ENCODE peak calls at places on chromosome 4, in ten cellular contexts. C is A549, G is fibroblast of mammary gland, T is T47D, M is activated gamma-delta T cell, A is osteocyte, D is ecto neural progenitor cell, I is fibroblast of pulmonary artery, B is hypothalamus, W is brain microvascular endothelial cell. Q is an unnamed sample.

GRCh38 chr4:184310881-184311709 is 93.4 kb upstream of the ENPP6 start:
- DNase-seq in C (no peak), G (no peak), T (no peak), M (no peak), A (no peak), D (no peak), I (no peak), B (no peak), W (no peak), Q (no peak)

GRCh38 chr4:3107271-3108185 is 33.0 kb downstream of the HTT start:
- DNase-seq in C (no peak), G (peak), T (no peak), M (no peak), A (no peak), D (no peak), I (peak), B (no peak), W (no peak), Q (no peak)

GRCh38 chr4:5387457-5387856 is 320.9 kb downstream of the EVC2 start:
- DNase-seq in C (peak), G (no peak), T (no peak), M (no peak), A (no peak), D (no peak), I (no peak), B (no peak), W (no peak), Q (no peak)

GRCh38 chr4:25439913-25440477 is 62.9 kb downstream of the ANAPC4 start:
- DNase-seq in C (peak), G (peak), T (peak), M (no peak), A (no peak), D (peak), I (peak), B (no peak), W (peak), Q (peak)

GRCh38 chr4:36192922-36193321 is 51.4 kb downstream of the ARAP2 start:
- DNase-seq in C (no peak), G (no peak), T (no peak), M (no peak), A (no peak), D (no peak), I (no peak), B (no peak), W (no peak), Q (no peak)

GRCh38 chr4:98468744-98469143 is 189.7 kb downstream of the TSPAN5 start:
- DNase-seq in C (no peak), G (peak), T (no peak), M (no peak), A (no peak), D (peak), I (peak), B (peak), W (peak), Q (no peak)

GRCh38 chr4:37873383-37873782 is 17.5 kb upstream of the TBC1D1 start:
- DNase-seq in C (peak), G (peak), T (no peak), M (no peak), A (no peak), D (no peak), I (peak), B (no peak), W (peak), Q (no peak)

GRCh38 chr4:173522160-173522873 is 7.7 kb downstream of the HAND2 start:
- DNase-seq in C (no peak), G (peak), T (peak), M (no peak), A (peak), D (peak), I (peak), B (no peak), W (peak), Q (peak)

GRCh38 chr4:169730564-169730963 is 27.2 kb downstream of the HPF1 start:
- DNase-seq in C (no peak), G (no peak), T (no peak), M (no peak), A (no peak), D (no peak), I (no peak), B (no peak), W (no peak), Q (peak)

GRCh38 chr4:114361249-114361648 is 237.4 kb upstream of the UGT8 start:
- DNase-seq in C (no peak), G (no peak), T (no peak), M (no peak), A (no peak), D (no peak), I (no peak), B (no peak), W (no peak), Q (no peak)

GRCh38 chr4:53928825-53929224 is 135.6 kb downstream of the CHIC2 start:
- DNase-seq in C (no peak), G (peak), T (no peak), M (no peak), A (no peak), D (no peak), I (peak), B (no peak), W (no peak), Q (no peak)

GRCh38 chr4:79209822-79210635 is 115.8 kb downstream of the NAA11 start:
- DNase-seq in C (no peak), G (no peak), T (no peak), M (no peak), A (no peak), D (no peak), I (peak), B (no peak), W (peak), Q (peak)

GRCh38 chr4:1249148-1249730 is 309 bp upstream of the CTBP1 start:
- DNase-seq in C (peak), G (peak), T (peak), M (peak), A (peak), D (peak), I (peak), B (peak), W (peak), Q (peak)

GRCh38 chr4:14621731-14622459 is 380.4 kb upstream of the CPEB2 start:
- DNase-seq in C (no peak), G (no peak), T (no peak), M (no peak), A (no peak), D (no peak), I (no peak), B (no peak), W (no peak), Q (no peak)

GRCh38 chr4:15696866-15697265 is 6.0 kb upstream of the BST1 start:
- DNase-seq in C (no peak), G (no peak), T (no peak), M (no peak), A (no peak), D (no peak), I (no peak), B (no peak), W (no peak), Q (no peak)

GRCh38 chr4:3827616-3828492 is 61.7 kb downstream of the ADRA2C start:
- DNase-seq in C (peak), G (peak), T (peak), M (no peak), A (no peak), D (no peak), I (peak), B (no peak), W (no peak), Q (no peak)

GRCh38 chr4:165201806-165202205 is 5.6 kb upstream of the KLHL2 start:
- DNase-seq in C (no peak), G (peak), T (no peak), M (no peak), A (no peak), D (no peak), I (peak), B (no peak), W (no peak), Q (no peak)

GRCh38 chr4:23844961-23845360 is 44.9 kb downstream of the PPARGC1A start:
- DNase-seq in C (no peak), G (no peak), T (no peak), M (no peak), A (no peak), D (no peak), I (no peak), B (no peak), W (no peak), Q (no peak)

GRCh38 chr4:178781779-178782178 is 1339.5 kb upstream of the AGA start:
- DNase-seq in C (no peak), G (no peak), T (no peak), M (no peak), A (no peak), D (no peak), I (no peak), B (no peak), W (no peak), Q (no peak)

GRCh38 chr4:124873361-124874171 is 161.0 kb upstream of the ANKRD50 start:
- DNase-seq in C (no peak), G (no peak), T (no peak), M (no peak), A (no peak), D (no peak), I (no peak), B (no peak), W (no peak), Q (no peak)

GRCh38 chr4:52958232-52958631 is 96.1 kb downstream of the RASL11B start:
- DNase-seq in C (no peak), G (no peak), T (no peak), M (no peak), A (no peak), D (no peak), I (no peak), B (no peak), W (no peak), Q (no peak)

GRCh38 chr4:139603576-139604387 is 47.8 kb upstream of the SETD7 start:
- DNase-seq in C (peak), G (peak), T (peak), M (no peak), A (no peak), D (no peak), I (peak), B (no peak), W (peak), Q (peak)

GRCh38 chr4:113576947-113577678 is 184.4 kb downstream of the CAMK2D start:
- DNase-seq in C (no peak), G (no peak), T (no peak), M (no peak), A (no peak), D (no peak), I (no peak), B (no peak), W (no peak), Q (no peak)

GRCh38 chr4:113410686-113411085 is 350.9 kb downstream of the CAMK2D start:
- DNase-seq in C (no peak), G (no peak), T (no peak), M (no peak), A (no peak), D (no peak), I (no peak), B (no peak), W (no peak), Q (no peak)

GRCh38 chr4:56424176-56424575 is 11.2 kb downstream of the PPAT start:
- DNase-seq in C (no peak), G (no peak), T (no peak), M (no peak), A (no peak), D (no peak), I (no peak), B (no peak), W (no peak), Q (no peak)

GRCh38 chr4:154018659-154019058 is 229.8 kb upstream of the SFRP2 start:
- DNase-seq in C (no peak), G (no peak), T (no peak), M (no peak), A (no peak), D (peak), I (no peak), B (no peak), W (no peak), Q (peak)

GRCh38 chr4:120509222-120509621 is 413.3 kb downstream of the PRDM5 start:
- DNase-seq in C (no peak), G (no peak), T (no peak), M (no peak), A (no peak), D (no peak), I (no peak), B (no peak), W (no peak), Q (no peak)

GRCh38 chr4:18039113-18039512 is 17.6 kb upstream of the LCORL start:
- DNase-seq in C (no peak), G (peak), T (no peak), M (no peak), A (no peak), D (no peak), I (no peak), B (no peak), W (no peak), Q (no peak)

GRCh38 chr4:142041788-142042187 is 405.4 kb downstream of the IL15 start:
- DNase-seq in C (no peak), G (no peak), T (no peak), M (no peak), A (no peak), D (no peak), I (no peak), B (no peak), W (no peak), Q (no peak)

GRCh38 chr4:124610214-124610613 is 102.3 kb downstream of the ANKRD50 start:
- DNase-seq in C (no peak), G (no peak), T (no peak), M (no peak), A (no peak), D (no peak), I (no peak), B (no peak), W (no peak), Q (no peak)

GRCh38 chr4:169931996-169932395 is 94.2 kb downstream of the MFAP3L start:
- DNase-seq in C (no peak), G (no peak), T (no peak), M (no peak), A (no peak), D (no peak), I (no peak), B (no peak), W (no peak), Q (no peak)

GRCh38 chr4:42167709-42168108 is 15.3 kb upstream of the BEND4 start:
- DNase-seq in C (no peak), G (no peak), T (no peak), M (no peak), A (no peak), D (no peak), I (no peak), B (no peak), W (no peak), Q (no peak)

GRCh38 chr4:163592207-163592606 is 97.7 kb downstream of the TMA16 start:
- DNase-seq in C (no peak), G (no peak), T (no peak), M (no peak), A (no peak), D (no peak), I (no peak), B (no peak), W (no peak), Q (no peak)

GRCh38 chr4:153393397-153393796 is 48.9 kb downstream of the MND1 start:
- DNase-seq in C (no peak), G (peak), T (no peak), M (no peak), A (no peak), D (no peak), I (peak), B (no peak), W (peak), Q (no peak)

GRCh38 chr4:21470531-21470930 is 478.0 kb downstream of the KCNIP4 start:
- DNase-seq in C (no peak), G (peak), T (no peak), M (no peak), A (no peak), D (no peak), I (peak), B (no peak), W (peak), Q (no peak)

GRCh38 chr4:82715731-82716617 is 82.6 kb downstream of the SCD5 start:
- DNase-seq in C (no peak), G (peak), T (no peak), M (no peak), A (no peak), D (no peak), I (peak), B (no peak), W (peak), Q (no peak)

GRCh38 chr4:180449395-180449956 is 1793.7 kb upstream of the TENM3 start:
- DNase-seq in C (peak), G (no peak), T (peak), M (no peak), A (no peak), D (no peak), I (peak), B (no peak), W (no peak), Q (peak)

GRCh38 chr4:156193116-156193515 is 239.4 kb upstream of the CTSO start:
- DNase-seq in C (no peak), G (no peak), T (no peak), M (no peak), A (no peak), D (no peak), I (no peak), B (no peak), W (peak), Q (no peak)

GRCh38 chr4:75484195-75484594 is 30.0 kb downstream of the RCHY1 start:
- DNase-seq in C (no peak), G (no peak), T (no peak), M (no peak), A (no peak), D (no peak), I (no peak), B (no peak), W (no peak), Q (no peak)

Q was measured in islet precursor cell.